ENCODE peak calls at places on chromosome 3, in eight cellular contexts. H, M, D, I, P, X, J and U are unnamed samples.

GRCh38 chr3:21750831-21751391 is at the start of gene ZNF385D:
- DNase-seq in H (peak; percentile 54), M (no peak), D (no peak), I (no peak), P (no peak), X (no peak), J (peak; percentile 72), U (peak; percentile 78)

GRCh38 chr3:1734494-1735122 is 364.1 kb upstream of the CNTN4 start:
- DNase-seq in H (no peak), M (no peak), D (no peak), I (no peak), P (no peak), X (no peak), J (no peak), U (no peak)

GRCh38 chr3:88725440-88725839 is 382.0 kb upstream of the EPHA3 start:
- DNase-seq in H (no peak), M (no peak), D (no peak), I (no peak), P (no peak), X (no peak), J (no peak), U (no peak)

GRCh38 chr3:123158330-123158729 is 43.4 kb upstream of the SEC22A start:
- DNase-seq in H (no peak), M (no peak), D (no peak), I (no peak), P (no peak), X (peak; percentile 24), J (no peak), U (no peak)

GRCh38 chr3:143001034-143001368 is 369 bp upstream of the U2SURP start:
- DNase-seq in H (no peak), M (no peak), D (peak; percentile 43), I (no peak), P (no peak), X (no peak), J (peak; percentile 63), U (no peak)

GRCh38 chr3:64157150-64158035 is 67.9 kb downstream of the PRICKLE2 start:
- DNase-seq in H (no peak), M (no peak), D (no peak), I (no peak), P (no peak), X (no peak), J (no peak), U (no peak)

GRCh38 chr3:153927107-153927506 is 194.1 kb upstream of the ARHGEF26 start:
- DNase-seq in H (no peak), M (no peak), D (no peak), I (no peak), P (no peak), X (no peak), J (no peak), U (no peak)

GRCh38 chr3:149678365-149678948 is 20.6 kb upstream of the WWTR1 start:
- DNase-seq in H (no peak), M (no peak), D (no peak), I (no peak), P (no peak), X (no peak), J (no peak), U (no peak)

GRCh38 chr3:53809764-53810400 is 36.3 kb downstream of the CHDH start:
- DNase-seq in H (no peak), M (no peak), D (no peak), I (no peak), P (no peak), X (no peak), J (no peak), U (peak; percentile 59)

GRCh38 chr3:18386274-18386673 is 38.9 kb downstream of the SATB1 start:
- DNase-seq in H (no peak), M (no peak), D (no peak), I (no peak), P (no peak), X (no peak), J (no peak), U (no peak)

GRCh38 chr3:108102420-108103039 is 11.7 kb upstream of the CD47 start:
- DNase-seq in H (no peak), M (no peak), D (no peak), I (no peak), P (no peak), X (no peak), J (no peak), U (no peak)

GRCh38 chr3:48614044-48614443 is 4.6 kb upstream of the UQCRC1 start:
- DNase-seq in H (no peak), M (no peak), D (no peak), I (no peak), P (no peak), X (no peak), J (no peak), U (no peak)

GRCh38 chr3:62911531-62911930 is 36.3 kb upstream of the CADPS start:
- DNase-seq in H (no peak), M (no peak), D (no peak), I (no peak), P (no peak), X (no peak), J (no peak), U (no peak)

GRCh38 chr3:71143493-71143892 is 440.0 kb downstream of the FOXP1 start:
- DNase-seq in H (no peak), M (no peak), D (no peak), I (no peak), P (no peak), X (no peak), J (no peak), U (no peak)

GRCh38 chr3:5274116-5274515 is 86.6 kb downstream of the EDEM1 start:
- DNase-seq in H (no peak), M (no peak), D (no peak), I (no peak), P (no peak), X (no peak), J (no peak), U (no peak)

GRCh38 chr3:182058488-182058887 is 346.8 kb downstream of the SOX2 start:
- DNase-seq in H (no peak), M (no peak), D (no peak), I (no peak), P (no peak), X (no peak), J (no peak), U (no peak)